ENCODE peak calls at places on chromosomes 7 and 10, in seven cellular contexts. S, M, F, G, H, N and I are unnamed samples.

GRCh38 chr7:127667751-127668530 is 15.9 kb downstream of the SND1 start:
- DNase-seq in S (no peak), M (no peak), F (peak; percentile 15), G (no peak), H (no peak), N (no peak), I (no peak)

GRCh38 chr10:598415-599170 is 90.9 kb downstream of the DIP2C start:
- DNase-seq in S (no peak), M (no peak), F (no peak), G (no peak), H (peak; percentile 95), N (peak; percentile 80), I (peak; percentile 93)

GRCh38 chr7:132601783-132602182 is 25.5 kb upstream of the PLXNA4 start:
- DNase-seq in S (no peak), M (no peak), F (no peak), G (no peak), H (no peak), N (no peak), I (no peak)

GRCh38 chr7:102273749-102274712 is 12.6 kb upstream of the SH2B2 start:
- DNase-seq in S (no peak), M (no peak), F (peak; percentile 77), G (no peak), H (peak; percentile 78), N (no peak), I (no peak)

GRCh38 chr7:54785261-54785660 is 26.2 kb upstream of the SEC61G start:
- DNase-seq in S (no peak), M (no peak), F (peak; percentile 82), G (no peak), H (no peak), N (no peak), I (no peak)

GRCh38 chr7:46291601-46292150 is 370.6 kb upstream of the IGFBP3 start:
- DNase-seq in S (no peak), M (no peak), F (peak; percentile 97), G (no peak), H (peak; percentile 76), N (no peak), I (peak; percentile 20)

GRCh38 chr7:158572000-158572828 is 15.4 kb downstream of the PTPRN2 start:
- DNase-seq in S (no peak), M (no peak), F (no peak), G (no peak), H (no peak), N (no peak), I (no peak)

GRCh38 chr7:129522088-129522970 is 20.0 kb downstream of the SMKR1 start:
- DNase-seq in S (no peak), M (no peak), F (peak; percentile 9), G (no peak), H (no peak), N (no peak), I (no peak)

GRCh38 chr10:117603726-117604125 is 61.2 kb downstream of the EMX2 start:
- DNase-seq in S (no peak), M (no peak), F (no peak), G (no peak), H (no peak), N (peak; percentile 69), I (no peak)

GRCh38 chr10:133004478-133004877 is 62.1 kb upstream of the CFAP46 start:
- DNase-seq in S (no peak), M (no peak), F (no peak), G (no peak), H (no peak), N (no peak), I (no peak)

GRCh38 chr10:46250898-46251856 is 35.6 kb upstream of the ANTXRL start:
- DNase-seq in S (no peak), M (no peak), F (no peak), G (no peak), H (no peak), N (peak; percentile 82), I (no peak)

GRCh38 chr7:43234968-43235367 is 122.5 kb downstream of the HECW1 start:
- DNase-seq in S (no peak), M (no peak), F (peak; percentile 9), G (no peak), H (no peak), N (peak; percentile 68), I (no peak)

GRCh38 chr10:58784361-58784760 is 271.7 kb downstream of the BICC1 start:
- DNase-seq in S (no peak), M (no peak), F (no peak), G (no peak), H (peak; percentile 56), N (no peak), I (no peak)

GRCh38 chr10:33336606-33337334 is 2.3 kb upstream of the NRP1 start:
- DNase-seq in S (peak; percentile 77), M (no peak), F (peak; percentile 44), G (no peak), H (peak; percentile 73), N (peak; percentile 90), I (no peak)

GRCh38 chr10:119652361-119652760 is 1.2 kb downstream of the BAG3 start:
- DNase-seq in S (no peak), M (no peak), F (peak; percentile 58), G (peak; percentile 69), H (peak; percentile 83), N (no peak), I (peak; percentile 41)

GRCh38 chr7:82036146-82036886 is 266.5 kb upstream of the HGF start:
- DNase-seq in S (no peak), M (no peak), F (peak; percentile 14), G (no peak), H (peak; percentile 72), N (no peak), I (peak; percentile 33)

GRCh38 chr10:90288403-90288933 is 569.4 kb downstream of the HTR7 start:
- DNase-seq in S (no peak), M (no peak), F (peak; percentile 29), G (no peak), H (peak; percentile 81), N (no peak), I (peak; percentile 53)

GRCh38 chr7:32942783-32943653 is 14.2 kb upstream of the FKBP9 start:
- DNase-seq in S (peak; percentile 87), M (peak; percentile 61), F (peak; percentile 74), G (peak; percentile 69), H (peak; percentile 69), N (peak; percentile 94), I (no peak)

GRCh38 chr10:30553625-30554442 is 75.7 kb downstream of the LYZL2 start:
- DNase-seq in S (peak; percentile 89), M (no peak), F (no peak), G (no peak), H (peak; percentile 70), N (peak; percentile 95), I (no peak)

GRCh38 chr7:92246363-92247101 is 758 bp downstream of the ANKIB1 start:
- DNase-seq in S (no peak), M (no peak), F (peak; percentile 37), G (peak; percentile 28), H (peak; percentile 8), N (peak; percentile 87), I (no peak)

GRCh38 chr7:34184466-34184865 is 279.1 kb downstream of the BMPER start:
- DNase-seq in S (no peak), M (no peak), F (no peak), G (no peak), H (no peak), N (no peak), I (no peak)

GRCh38 chr10:93812664-93813338 is 55.1 kb downstream of the LGI1 start:
- DNase-seq in S (no peak), M (no peak), F (no peak), G (no peak), H (no peak), N (no peak), I (no peak)

GRCh38 chr10:30671011-30671616 is 41.6 kb upstream of the LYZL2 start:
- DNase-seq in S (no peak), M (no peak), F (peak; percentile 57), G (peak; percentile 70), H (peak; percentile 85), N (no peak), I (peak; percentile 70)

GRCh38 chr10:97127960-97128850 is 57.6 kb downstream of the SLIT1 start:
- DNase-seq in S (no peak), M (no peak), F (peak; percentile 3), G (no peak), H (no peak), N (no peak), I (no peak)

GRCh38 chr10:56317603-56318002 is 43.5 kb downstream of the ZWINT start:
- DNase-seq in S (no peak), M (no peak), F (peak; percentile 78), G (no peak), H (no peak), N (peak; percentile 87), I (no peak)

GRCh38 chr10:26222563-26222962 is 6.0 kb downstream of the GAD2 start:
- DNase-seq in S (no peak), M (no peak), F (no peak), G (no peak), H (no peak), N (no peak), I (no peak)

GRCh38 chr7:30256459-30256858 is 27.9 kb upstream of the ZNRF2 start:
- DNase-seq in S (no peak), M (no peak), F (no peak), G (no peak), H (no peak), N (no peak), I (no peak)

GRCh38 chr7:105584165-105584564 is 2.9 kb upstream of the EFCAB10 start:
- DNase-seq in S (no peak), M (no peak), F (no peak), G (no peak), H (no peak), N (no peak), I (no peak)

GRCh38 chr10:12214763-12215218 is 18.8 kb downstream of the CDC123 start:
- DNase-seq in S (no peak), M (no peak), F (peak; percentile 13), G (peak; percentile 56), H (peak; percentile 71), N (no peak), I (peak; percentile 48)

GRCh38 chr7:41786943-41787342 is 84.1 kb upstream of the INHBA start:
- DNase-seq in S (no peak), M (no peak), F (no peak), G (no peak), H (no peak), N (no peak), I (no peak)

GRCh38 chr7:56092789-56093531 is at the start of gene PHKG1:
- DNase-seq in S (peak; percentile 87), M (no peak), F (peak; percentile 42), G (no peak), H (peak; percentile 91), N (peak; percentile 94), I (peak; percentile 87)
- TF ChIP-seq CTCF in S (peak; percentile 80), M (no peak), F (peak; percentile 53), G (no peak), H (peak; percentile 72), N (no peak), I (peak; percentile 63)

GRCh38 chr7:20539201-20539600 is 76.3 kb upstream of the ABCB5 start:
- DNase-seq in S (no peak), M (no peak), F (no peak), G (peak; percentile 41), H (no peak), N (no peak), I (no peak)
- TF ChIP-seq CTCF in S (no peak), M (no peak), F (peak; percentile 26), G (peak; percentile 42), H (peak; percentile 11), N (no peak), I (no peak)

GRCh38 chr7:136294977-136295376 is 317.8 kb upstream of the MTPN start:
- DNase-seq in S (no peak), M (no peak), F (no peak), G (peak; percentile 41), H (no peak), N (no peak), I (no peak)
- TF ChIP-seq CTCF in S (no peak), M (no peak), F (no peak), G (peak; percentile 75), H (no peak), N (no peak), I (no peak)

GRCh38 chr10:91604462-91604935 is 28.4 kb downstream of the PPP1R3C start:
- DNase-seq in S (no peak), M (no peak), F (no peak), G (no peak), H (no peak), N (no peak), I (no peak)
- TF ChIP-seq CTCF in S (peak; percentile 12), M (no peak), F (no peak), G (no peak), H (peak; percentile 39), N (no peak), I (peak; percentile 32)